ENCODE peak calls at places on chromosomes 16 and 17, in ten cellular contexts. I is GM19239, P is non-pigmented ciliary epithelial cell, D is lung microvascular endothelial cell, M is amniotic stem cell, W is kidney epithelial cell, Y is Caco-2, F is HFFc6, Z is H54, Q is brain microvascular endothelial cell. N is an unnamed sample.

GRCh38 chr17:55466671-55467070 is 44.6 kb downstream of the SMIM36 start:
- DNase-seq in I (no peak), Q (no peak), F (no peak), W (no peak), Z (no peak), P (no peak), M (no peak), Y (no peak), D (no peak), N (no peak)

GRCh38 chr16:1002399-1003161 is 21.0 kb downstream of the SOX8 start:
- DNase-seq in D (peak), F (peak), Q (peak), I (no peak), P (peak), M (peak), W (peak), Z (peak), Y (no peak), N (no peak)

GRCh38 chr16:17258848-17259713 is 211.7 kb downstream of the XYLT1 start:
- DNase-seq in Z (no peak), W (no peak), M (no peak), Y (no peak), D (no peak), F (no peak), Q (no peak), I (peak), P (no peak), N (no peak)

GRCh38 chr17:55442953-55443683 is 21.5 kb upstream of the MMD start:
- DNase-seq in Y (no peak), M (no peak), F (no peak), I (no peak), D (peak), Q (no peak), P (no peak), Z (no peak), W (no peak), N (no peak)

GRCh38 chr16:48408688-48409087 is 23.5 kb upstream of the SIAH1 start:
- DNase-seq in D (peak), W (no peak), P (peak), I (no peak), Z (peak), M (no peak), F (peak), Q (peak), Y (no peak), N (no peak)

GRCh38 chr16:72530434-72530833 is 358.5 kb upstream of the PMFBP1 start:
- DNase-seq in Y (no peak), F (peak), Z (peak), Q (peak), I (no peak), W (no peak), M (peak), D (peak), P (no peak), N (no peak)

GRCh38 chr16:56833243-56833970 is 31.6 kb upstream of the SLC12A3 start:
- DNase-seq in Q (no peak), F (no peak), Y (no peak), W (no peak), M (no peak), I (no peak), Z (no peak), P (no peak), D (no peak), N (no peak)

GRCh38 chr17:35915153-35915969 is 15.2 kb downstream of the RDM1 start:
- DNase-seq in I (no peak), F (no peak), W (no peak), Z (no peak), P (no peak), Q (no peak), M (no peak), Y (no peak), D (no peak), N (no peak)

GRCh38 chr17:61380217-61380835 is 19.3 kb upstream of the TBX2 start:
- DNase-seq in Y (no peak), D (no peak), F (no peak), P (no peak), M (no peak), I (no peak), Q (no peak), W (no peak), Z (no peak), N (no peak)

GRCh38 chr17:17750881-17751280 is 69.6 kb downstream of the RAI1 start:
- DNase-seq in Q (no peak), Z (no peak), D (no peak), W (no peak), Y (no peak), M (no peak), P (no peak), I (peak), F (no peak), N (no peak)

N was measured in NCI-H1930.